ENCODE peak calls at places on chromosomes 7 and 10, in five cellular contexts. L, S, H, R and Q are unnamed samples.

GRCh38 chr10:102815790-102816549 is 21.2 kb downstream of the CYP17A1 start:
- DNase-seq in L (no peak), S (no peak), H (no peak), R (peak; percentile 94), Q (no peak)

GRCh38 chr7:74148491-74148890 is 25.7 kb upstream of the EIF4H start:
- DNase-seq in L (no peak), S (no peak), H (no peak), R (no peak), Q (no peak)

GRCh38 chr7:1864126-1864940 is 194.3 kb downstream of the ELFN1 start:
- DNase-seq in L (no peak), S (no peak), H (peak; percentile 13), R (no peak), Q (peak; percentile 79)

GRCh38 chr10:104054430-104054829 is 31.2 kb downstream of the COL17A1 start:
- DNase-seq in L (no peak), S (no peak), H (no peak), R (no peak), Q (no peak)

GRCh38 chr7:103704701-103705100 is 258.7 kb upstream of the SLC26A5 start:
- DNase-seq in L (no peak), S (no peak), H (no peak), R (peak; percentile 8), Q (no peak)

GRCh38 chr7:8146156-8146555 is 115.8 kb downstream of the ICA1 start:
- DNase-seq in L (no peak), S (no peak), H (no peak), R (no peak), Q (no peak)

GRCh38 chr7:27104244-27105149 is 2.0 kb upstream of the HOXA2 start:
- DNase-seq in L (no peak), S (no peak), H (no peak), R (no peak), Q (no peak)

GRCh38 chr10:119542357-119542989 is at the start of gene RGS10:
- DNase-seq in L (peak; percentile 56), S (peak; percentile 78), H (peak; percentile 19), R (peak; percentile 84), Q (peak; percentile 72)

GRCh38 chr10:20988357-20988983 is 91.4 kb upstream of the NEBL start:
- DNase-seq in L (no peak), S (no peak), H (no peak), R (peak; percentile 66), Q (no peak)

GRCh38 chr10:102452672-102453340 is 1.5 kb upstream of the C10orf95 start:
- DNase-seq in L (peak; percentile 69), S (no peak), H (no peak), R (peak; percentile 51), Q (no peak)

GRCh38 chr7:112779667-112780066 is 10.5 kb downstream of the TMEM168 start:
- DNase-seq in L (no peak), S (no peak), H (no peak), R (no peak), Q (no peak)

GRCh38 chr10:5663692-5664427 is 2.5 kb downstream of the ASB13 start:
- DNase-seq in L (no peak), S (no peak), H (no peak), R (no peak), Q (peak; percentile 39)

GRCh38 chr10:101615760-101616116 is 27.6 kb downstream of the DPCD start:
- DNase-seq in L (no peak), S (no peak), H (no peak), R (no peak), Q (no peak)

GRCh38 chr7:42642699-42643098 is 269.2 kb downstream of the C7orf25 start:
- DNase-seq in L (no peak), S (no peak), H (no peak), R (no peak), Q (no peak)

GRCh38 chr10:113704637-113705343 is 25.1 kb downstream of the CASP7 start:
- DNase-seq in L (peak; percentile 38), S (no peak), H (no peak), R (peak; percentile 69), Q (peak; percentile 64)

GRCh38 chr7:130490287-130490686 is 1.6 kb upstream of the MEST start:
- DNase-seq in L (no peak), S (no peak), H (no peak), R (peak; percentile 20), Q (peak; percentile 90)

GRCh38 chr10:107383357-107383756 is 218.9 kb upstream of the SORCS1 start:
- DNase-seq in L (no peak), S (no peak), H (no peak), R (no peak), Q (no peak)

GRCh38 chr7:101936612-101937231 is 119.3 kb downstream of the CUX1 start:
- DNase-seq in L (no peak), S (peak; percentile 33), H (no peak), R (peak; percentile 71), Q (peak; percentile 47)
- H3K27ac ChIP-seq in L (no peak overlapping the region), S (peak overlapping the region; percentile 81), H (no peak overlapping the region), R (peak overlapping the region; percentile 66), Q (no peak overlapping the region)

DNA sequence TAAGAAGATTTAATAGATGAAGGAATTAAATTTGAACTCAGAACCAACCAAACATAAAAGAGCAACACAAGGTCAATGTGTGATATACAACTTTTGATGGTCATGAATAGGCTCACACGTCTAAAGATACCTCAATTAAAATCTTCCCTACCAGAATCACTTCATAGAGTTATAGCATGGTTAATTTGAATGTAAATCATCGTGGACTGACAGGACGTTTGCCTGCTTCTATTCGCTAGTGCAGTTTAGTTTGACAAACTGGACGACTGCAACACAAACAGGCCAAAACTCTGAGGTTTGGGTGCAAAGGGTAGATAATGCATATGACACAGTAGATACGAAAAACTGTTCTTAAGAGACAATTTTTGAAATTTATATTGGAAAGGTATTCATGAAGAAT is 32.5 kb upstream of the CNTNAP2 start:
- DNase-seq in L (no peak), S (no peak), H (no peak), R (no peak), Q (no peak)
- H3K27ac ChIP-seq in L (no peak overlapping the region), S (no peak overlapping the region), H (no peak overlapping the region), R (no peak overlapping the region), Q (no peak overlapping the region)

GRCh38 chr7:36366005-36366583 is 23.6 kb upstream of the ANLN start:
- DNase-seq in L (no peak), S (no peak), H (no peak), R (no peak), Q (no peak)
- H3K27ac ChIP-seq in L (peak overlapping the region; percentile 57), S (peak overlapping the region; percentile 88), H (peak overlapping the region; percentile 50), R (no peak overlapping the region), Q (no peak overlapping the region)

GRCh38 chr10:125151824-125152634 is 8.3 kb downstream of the CTBP2 start:
- DNase-seq in L (no peak), S (peak; percentile 70), H (no peak), R (no peak), Q (peak; percentile 44)

GRCh38 chr10:125153693-125154490 is 6.5 kb downstream of the CTBP2 start:
- DNase-seq in L (no peak), S (peak; percentile 58), H (no peak), R (peak; percentile 34), Q (no peak)

GRCh38 chr10:125151170-125151823 is 9.1 kb downstream of the CTBP2 start:
- DNase-seq in L (no peak), S (no peak), H (no peak), R (no peak), Q (no peak)

GRCh38 chr10:125154529-125154928 is 5.8 kb downstream of the CTBP2 start:
- DNase-seq in L (no peak), S (no peak), H (no peak), R (no peak), Q (no peak)

DNA sequence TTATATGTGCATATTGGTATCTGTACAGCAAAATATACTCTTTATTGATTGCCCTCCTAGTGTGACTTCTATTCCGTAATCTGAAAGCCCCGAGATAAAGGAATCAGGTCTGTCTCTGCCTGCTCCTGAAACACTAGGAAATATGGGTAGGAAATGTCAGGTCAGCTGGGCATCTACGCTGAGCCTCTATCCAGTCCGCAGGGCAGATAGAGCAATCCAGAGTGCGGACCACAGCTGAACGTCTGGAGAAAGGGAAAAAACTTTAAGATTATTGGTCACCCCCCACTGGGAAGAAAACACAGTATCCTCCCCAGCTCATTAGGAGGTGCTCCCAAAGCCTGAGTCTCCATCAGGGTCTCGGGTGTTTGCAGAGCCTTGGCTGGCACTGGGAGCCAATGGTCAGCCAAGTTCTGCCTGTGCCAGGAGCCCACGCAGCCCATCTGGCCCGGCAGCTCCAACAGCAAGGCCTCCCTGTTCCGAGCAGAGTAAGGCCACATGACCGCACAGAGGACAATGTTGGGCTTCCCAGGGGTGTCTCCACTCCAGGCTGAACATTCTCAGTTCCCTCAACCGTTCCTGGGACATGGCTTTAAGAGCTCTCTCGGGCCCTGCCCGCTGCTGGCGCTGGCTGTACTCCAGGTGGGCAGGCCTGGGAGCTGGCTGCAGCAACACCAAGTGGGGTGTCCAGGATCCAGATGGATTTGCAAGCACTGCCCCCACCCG is 7.6 kb downstream of the CTBP2 start:
- DNase-seq in L (no peak), S (peak; percentile 72), H (peak; percentile 78), R (peak; percentile 17), Q (peak; percentile 32)
- H3K27ac ChIP-seq in L (peak overlapping the region; percentile 21), S (peak overlapping the region; percentile 100), H (peak overlapping the region; percentile 84), R (no peak overlapping the region), Q (no peak overlapping the region)

DNA sequence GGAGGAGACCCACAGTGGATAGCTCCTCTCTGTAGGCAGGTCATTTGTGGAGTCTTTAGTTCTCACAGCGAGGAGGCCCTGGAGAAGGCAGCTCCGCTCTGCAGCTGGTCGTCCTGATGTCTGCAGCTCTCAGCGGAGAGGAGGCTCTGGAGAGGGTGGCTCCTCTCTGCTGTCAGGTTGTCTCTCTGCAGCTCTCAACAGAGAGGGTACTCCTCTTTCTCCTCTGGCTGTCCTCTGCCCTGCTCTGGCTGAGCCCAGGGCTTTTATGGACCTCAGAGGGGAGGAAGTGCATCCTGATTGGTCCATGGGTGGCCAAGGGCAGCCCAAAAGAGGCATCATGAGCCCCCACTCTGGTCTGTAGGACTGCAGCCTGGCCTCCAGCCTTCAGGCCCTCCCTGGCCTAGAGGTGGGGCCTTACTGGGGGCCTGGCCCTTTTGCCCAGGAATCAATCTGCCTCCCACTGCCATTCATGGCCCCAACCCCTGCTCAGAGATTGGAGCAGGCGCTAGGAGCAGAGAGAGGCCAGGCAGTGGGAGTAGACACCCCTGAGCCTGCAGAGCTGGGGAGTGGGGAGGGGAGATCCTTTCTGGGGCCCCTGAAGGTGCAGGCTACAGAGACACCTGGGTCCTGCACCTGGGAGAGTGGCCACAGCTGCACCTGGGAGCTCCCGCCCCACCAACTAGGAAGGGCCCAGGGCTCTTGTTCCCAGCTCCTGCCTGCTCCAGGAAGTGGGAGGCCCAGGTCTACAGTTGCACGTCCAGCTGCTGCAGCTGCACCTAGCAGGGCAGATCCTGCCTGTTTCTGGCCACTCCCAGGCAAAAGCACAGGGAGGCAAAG is 6.6 kb upstream of the DYNC2I1 start:
- DNase-seq in L (no peak), S (peak; percentile 69), H (no peak), R (no peak), Q (no peak)
- H3K27ac ChIP-seq in L (no peak overlapping the region), S (peak overlapping the region; percentile 40), H (no peak overlapping the region), R (no peak overlapping the region), Q (no peak overlapping the region)

GRCh38 chr10:17199351-17199804 is 2.1 kb downstream of the TRDMT1 start:
- DNase-seq in L (no peak), S (no peak), H (no peak), R (peak; percentile 68), Q (peak; percentile 16)
- H3K27ac ChIP-seq in L (no peak overlapping the region), S (peak overlapping the region; percentile 98), H (peak overlapping the region; percentile 68), R (peak overlapping the region; percentile 97), Q (peak overlapping the region; percentile 16)

DNA sequence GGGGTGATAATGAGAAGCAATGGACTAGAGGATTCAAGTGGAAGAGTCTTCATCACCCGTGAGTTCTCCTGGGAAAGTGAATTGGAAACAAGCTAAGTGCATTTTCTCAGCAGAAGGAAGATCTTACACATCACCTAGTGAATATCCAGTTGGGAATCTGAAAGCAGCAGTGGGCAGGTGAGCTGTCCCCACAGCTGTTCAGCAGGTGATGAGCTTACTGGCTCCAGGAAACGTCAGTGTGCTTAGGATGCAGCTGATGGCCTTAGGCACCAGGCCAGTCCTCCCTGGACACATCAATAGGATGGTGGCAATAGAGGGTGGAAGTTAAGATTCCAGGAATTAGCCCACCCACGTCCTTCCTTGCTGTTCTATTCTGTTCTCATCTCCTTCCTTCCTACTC is 66.7 kb downstream of the NOD1 start:
- DNase-seq in L (no peak), S (no peak), H (no peak), R (no peak), Q (no peak)
- H3K27ac ChIP-seq in L (no peak overlapping the region), S (no peak overlapping the region), H (no peak overlapping the region), R (no peak overlapping the region), Q (no peak overlapping the region)